ENCODE peak calls at places on chromosomes 5 and 9, in four cellular contexts. One of them, this sample, is unnamed.

GRCh38 chr5:28703651-28704260 is 1665.4 kb upstream of the CDH9 start:
- DNase-seq in DND-41: no peak
- DNase-seq in astrocyte: peak; percentile 3
- DNase-seq in H9: no peak
- DNase-seq in this sample: no peak

GRCh38 chr9:126695186-126696090 is 81.7 kb downstream of the LMX1B start:
- DNase-seq in H9: peak; percentile 27
- DNase-seq in astrocyte: no peak
- DNase-seq in DND-41: no peak
- DNase-seq in this sample: no peak

GRCh38 chr5:39214912-39215709 is 4.3 kb downstream of the FYB1 start:
- DNase-seq in H9: no peak
- DNase-seq in DND-41: peak; percentile 32
- DNase-seq in astrocyte: no peak
- DNase-seq in this sample: no peak

GRCh38 chr5:178232124-178232919 is at the start of gene PHYKPL:
- DNase-seq in astrocyte: peak; percentile 51
- DNase-seq in H9: peak; percentile 78
- DNase-seq in DND-41: peak; percentile 85
- DNase-seq in this sample: peak; percentile 90

GRCh38 chr5:179309751-179310320 is 35.4 kb downstream of the ADAMTS2 start:
- DNase-seq in DND-41: no peak
- DNase-seq in astrocyte: no peak
- DNase-seq in H9: no peak
- DNase-seq in this sample: no peak

GRCh38 chr5:114447084-114447773 is 85.4 kb downstream of the KCNN2 start:
- DNase-seq in H9: no peak
- DNase-seq in astrocyte: no peak
- DNase-seq in DND-41: no peak
- DNase-seq in this sample: peak; percentile 53

GRCh38 chr5:3317051-3317795 is 278.4 kb upstream of the IRX1 start:
- DNase-seq in DND-41: no peak
- DNase-seq in H9: no peak
- DNase-seq in astrocyte: peak; percentile 30
- DNase-seq in this sample: no peak

GRCh38 chr5:176499273-176499672 is 37.9 kb downstream of the RNF44 start:
- DNase-seq in H9: no peak
- DNase-seq in astrocyte: no peak
- DNase-seq in DND-41: no peak
- DNase-seq in this sample: no peak

GRCh38 chr9:15641301-15641700 is 88.5 kb downstream of the CCDC171 start:
- DNase-seq in DND-41: no peak
- DNase-seq in H9: no peak
- DNase-seq in astrocyte: no peak
- DNase-seq in this sample: no peak

DNA sequence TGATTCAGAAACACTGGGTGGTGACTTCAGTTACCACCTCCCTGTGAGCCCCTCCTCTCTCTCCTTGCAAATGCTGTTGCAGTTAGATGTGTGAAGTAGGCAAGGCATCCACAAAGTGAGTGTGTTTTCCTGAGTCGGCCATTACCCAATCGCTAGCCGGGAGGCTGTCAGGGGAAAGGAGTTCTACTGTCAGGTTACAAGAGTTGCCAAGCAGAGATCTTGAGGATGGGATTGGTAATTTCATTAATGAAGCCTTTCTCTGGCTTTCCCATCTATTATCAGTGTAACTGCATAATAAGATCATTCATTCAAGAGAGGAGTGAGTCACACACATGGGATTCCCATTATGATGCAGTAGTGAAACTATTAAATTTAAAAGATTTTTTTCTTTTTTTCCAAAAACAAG is 106.9 kb downstream of the GLDC start:
- DNase-seq in astrocyte: peak; percentile 50
- DNase-seq in H9: no peak
- DNase-seq in DND-41: no peak
- DNase-seq in this sample: no peak
- H2AFZ ChIP-seq in astrocyte: peak overlapping the region; percentile 24
- H2AFZ ChIP-seq in H9: no peak overlapping the region
- H2AFZ ChIP-seq in DND-41: no peak overlapping the region
- H2AFZ ChIP-seq in this sample: no peak overlapping the region

DNA sequence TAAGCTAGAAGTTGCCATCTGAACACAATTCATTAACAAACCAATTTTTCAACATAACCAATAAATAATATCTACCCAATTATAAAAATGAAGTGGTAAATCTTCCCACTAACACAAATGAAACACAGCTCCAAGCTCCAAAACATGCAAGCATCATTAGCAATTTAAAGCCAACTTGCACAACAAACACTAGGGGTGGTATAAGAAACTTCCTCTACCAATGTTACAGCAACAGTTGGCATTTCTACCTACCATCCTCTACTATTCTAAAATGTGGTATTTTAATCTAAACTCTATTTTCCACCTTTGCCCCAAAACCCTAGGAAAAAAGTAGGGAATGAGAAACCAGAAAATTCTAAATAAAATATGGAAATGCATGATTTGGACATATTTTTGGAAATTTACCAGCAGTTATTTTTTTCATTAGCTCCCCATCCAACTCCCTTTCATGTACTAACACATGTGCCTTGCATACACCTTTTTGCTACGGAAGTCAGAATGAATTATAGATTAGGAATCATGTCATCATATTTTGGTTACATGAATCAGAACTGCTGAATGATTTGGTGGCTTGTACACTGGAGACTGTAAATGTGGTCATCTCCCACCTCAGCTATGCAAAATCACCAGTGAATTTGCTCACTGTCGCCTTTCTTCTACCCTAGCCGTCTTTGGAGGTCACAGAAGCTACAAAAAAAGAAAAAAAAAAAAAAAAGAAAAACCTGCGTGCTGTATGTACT is 4.1 kb downstream of the NR6A1 start:
- DNase-seq in astrocyte: no peak
- DNase-seq in DND-41: no peak
- DNase-seq in H9: no peak
- DNase-seq in this sample: peak; percentile 54
- H3K4me2 ChIP-seq in astrocyte: no peak overlapping the region
- H3K4me2 ChIP-seq in DND-41: no peak overlapping the region
- H3K4me2 ChIP-seq in H9: peak overlapping the region; percentile 33
- H3K4me2 ChIP-seq in this sample: no peak overlapping the region

GRCh38 chr9:89843074-89843473 is 238.3 kb downstream of the GADD45G start:
- DNase-seq in DND-41: no peak
- DNase-seq in astrocyte: no peak
- DNase-seq in H9: no peak
- DNase-seq in this sample: no peak
- H2AFZ ChIP-seq in DND-41: no peak overlapping the region
- H2AFZ ChIP-seq in astrocyte: no peak overlapping the region
- H2AFZ ChIP-seq in H9: no peak overlapping the region
- H2AFZ ChIP-seq in this sample: no peak overlapping the region

DNA sequence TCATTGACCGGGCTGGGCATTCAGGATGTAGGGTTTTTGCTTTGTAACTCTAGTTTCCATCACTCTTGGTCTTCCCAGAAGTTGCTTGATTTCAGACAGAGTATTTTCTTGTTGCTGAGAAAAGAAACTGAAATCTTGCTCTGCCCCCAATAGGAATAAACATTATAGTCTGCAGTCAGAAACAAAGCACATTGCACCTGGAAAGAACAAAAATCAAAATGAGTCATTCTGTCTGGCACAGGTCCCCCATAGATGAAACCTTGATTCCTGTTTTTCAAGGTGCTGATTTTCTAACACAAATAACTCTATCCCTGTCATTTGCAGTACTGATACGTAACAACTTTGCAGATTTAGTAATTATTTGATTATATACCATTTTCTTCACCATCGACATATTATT is 232.1 kb downstream of the FBXO4 start:
- DNase-seq in H9: no peak
- DNase-seq in DND-41: no peak
- DNase-seq in astrocyte: no peak
- DNase-seq in this sample: no peak
- H3K4me2 ChIP-seq in H9: no peak overlapping the region
- H3K4me2 ChIP-seq in DND-41: no peak overlapping the region
- H3K4me2 ChIP-seq in astrocyte: no peak overlapping the region
- H3K4me2 ChIP-seq in this sample: no peak overlapping the region

GRCh38 chr5:26434688-26435087 is 603.7 kb downstream of the CDH9 start:
- DNase-seq in H9: no peak
- DNase-seq in astrocyte: no peak
- DNase-seq in DND-41: no peak
- DNase-seq in this sample: no peak
- H2AFZ ChIP-seq in H9: no peak overlapping the region
- H2AFZ ChIP-seq in astrocyte: no peak overlapping the region
- H2AFZ ChIP-seq in DND-41: no peak overlapping the region
- H2AFZ ChIP-seq in this sample: no peak overlapping the region

This sample was measured in Karpas-422.